ENCODE peak calls at places on chromosomes 3 and 15, in ten cellular contexts. One of them, this sample, is unnamed.

GRCh38 chr15:76341366-76342045 is 4.9 kb downstream of the ISL2 start:
- DNase-seq in lung: no peak
- DNase-seq in IMR-90: no peak
- DNase-seq in HepG2: no peak
- DNase-seq in heart left ventricle: no peak
- DNase-seq in endothelial cell of umbilical vein: no peak
- DNase-seq in fibroblast of villous mesenchyme: no peak
- DNase-seq in right lobe of liver: no peak
- DNase-seq in psoas muscle: no peak
- DNase-seq in GM06990: no peak
- DNase-seq in this sample: no peak

GRCh38 chr3:12681089-12681488 is 17.2 kb upstream of the RAF1 start:
- DNase-seq in IMR-90: no peak
- DNase-seq in endothelial cell of umbilical vein: no peak
- DNase-seq in lung: no peak
- DNase-seq in right lobe of liver: no peak
- DNase-seq in fibroblast of villous mesenchyme: no peak
- DNase-seq in heart left ventricle: no peak
- DNase-seq in HepG2: no peak
- DNase-seq in psoas muscle: no peak
- DNase-seq in GM06990: no peak
- DNase-seq in this sample: no peak

GRCh38 chr15:42736178-42736792 is 643 bp downstream of the CDAN1 start:
- DNase-seq in GM06990: peak; percentile 37
- DNase-seq in IMR-90: no peak
- DNase-seq in right lobe of liver: peak; percentile 30
- DNase-seq in HepG2: no peak
- DNase-seq in heart left ventricle: no peak
- DNase-seq in lung: no peak
- DNase-seq in psoas muscle: no peak
- DNase-seq in fibroblast of villous mesenchyme: peak; percentile 14
- DNase-seq in endothelial cell of umbilical vein: peak; percentile 17
- DNase-seq in this sample: peak; percentile 44

GRCh38 chr3:64343692-64344440 is 118.6 kb upstream of the PRICKLE2 start:
- DNase-seq in IMR-90: peak; percentile 75
- DNase-seq in fibroblast of villous mesenchyme: peak; percentile 75
- DNase-seq in GM06990: no peak
- DNase-seq in heart left ventricle: no peak
- DNase-seq in psoas muscle: no peak
- DNase-seq in HepG2: no peak
- DNase-seq in lung: no peak
- DNase-seq in right lobe of liver: no peak
- DNase-seq in endothelial cell of umbilical vein: peak; percentile 27
- DNase-seq in this sample: no peak

GRCh38 chr3:71862374-71863145 is 77.6 kb upstream of the PROK2 start:
- DNase-seq in right lobe of liver: no peak
- DNase-seq in heart left ventricle: no peak
- DNase-seq in HepG2: no peak
- DNase-seq in psoas muscle: no peak
- DNase-seq in endothelial cell of umbilical vein: no peak
- DNase-seq in IMR-90: no peak
- DNase-seq in GM06990: no peak
- DNase-seq in lung: no peak
- DNase-seq in fibroblast of villous mesenchyme: no peak
- DNase-seq in this sample: no peak

GRCh38 chr3:57755368-57756021 is 614 bp upstream of the SLMAP start:
- DNase-seq in right lobe of liver: peak; percentile 31
- DNase-seq in endothelial cell of umbilical vein: peak; percentile 82
- DNase-seq in lung: no peak
- DNase-seq in IMR-90: peak; percentile 38
- DNase-seq in HepG2: peak; percentile 45
- DNase-seq in heart left ventricle: no peak
- DNase-seq in GM06990: peak; percentile 31
- DNase-seq in psoas muscle: no peak
- DNase-seq in fibroblast of villous mesenchyme: no peak
- DNase-seq in this sample: peak; percentile 78

GRCh38 chr15:66452971-66453580 is 44.5 kb downstream of the SNAPC5 start:
- DNase-seq in psoas muscle: no peak
- DNase-seq in GM06990: no peak
- DNase-seq in HepG2: peak; percentile 72
- DNase-seq in fibroblast of villous mesenchyme: no peak
- DNase-seq in heart left ventricle: no peak
- DNase-seq in lung: no peak
- DNase-seq in IMR-90: no peak
- DNase-seq in endothelial cell of umbilical vein: no peak
- DNase-seq in right lobe of liver: no peak
- DNase-seq in this sample: peak; percentile 35

GRCh38 chr15:99321477-99321876 is 70.2 kb downstream of the LRRC28 start:
- DNase-seq in GM06990: no peak
- DNase-seq in fibroblast of villous mesenchyme: no peak
- DNase-seq in heart left ventricle: no peak
- DNase-seq in right lobe of liver: no peak
- DNase-seq in IMR-90: no peak
- DNase-seq in HepG2: no peak
- DNase-seq in endothelial cell of umbilical vein: no peak
- DNase-seq in lung: no peak
- DNase-seq in psoas muscle: no peak
- DNase-seq in this sample: no peak

GRCh38 chr15:67140078-67140833 is 74.9 kb downstream of the SMAD3 start:
- DNase-seq in fibroblast of villous mesenchyme: no peak
- DNase-seq in lung: no peak
- DNase-seq in endothelial cell of umbilical vein: no peak
- DNase-seq in heart left ventricle: no peak
- DNase-seq in GM06990: peak; percentile 30
- DNase-seq in HepG2: no peak
- DNase-seq in right lobe of liver: no peak
- DNase-seq in psoas muscle: no peak
- DNase-seq in IMR-90: no peak
- DNase-seq in this sample: no peak

GRCh38 chr3:177471733-177472480 is 274.6 kb upstream of the TBL1XR1 start:
- DNase-seq in right lobe of liver: no peak
- DNase-seq in GM06990: no peak
- DNase-seq in lung: no peak
- DNase-seq in heart left ventricle: no peak
- DNase-seq in HepG2: no peak
- DNase-seq in IMR-90: no peak
- DNase-seq in psoas muscle: no peak
- DNase-seq in fibroblast of villous mesenchyme: no peak
- DNase-seq in endothelial cell of umbilical vein: no peak
- DNase-seq in this sample: no peak

GRCh38 chr3:111691293-111691909 is 96.3 kb upstream of the ZBED2 start:
- DNase-seq in psoas muscle: no peak
- DNase-seq in IMR-90: peak; percentile 76
- DNase-seq in GM06990: no peak
- DNase-seq in HepG2: peak; percentile 51
- DNase-seq in lung: no peak
- DNase-seq in fibroblast of villous mesenchyme: peak; percentile 62
- DNase-seq in endothelial cell of umbilical vein: peak; percentile 53
- DNase-seq in right lobe of liver: no peak
- DNase-seq in heart left ventricle: no peak
- DNase-seq in this sample: peak; percentile 34

GRCh38 chr3:27293954-27294353 is 75.2 kb downstream of the NEK10 start:
- DNase-seq in fibroblast of villous mesenchyme: peak; percentile 60
- DNase-seq in psoas muscle: no peak
- DNase-seq in IMR-90: peak; percentile 49
- DNase-seq in heart left ventricle: no peak
- DNase-seq in endothelial cell of umbilical vein: no peak
- DNase-seq in GM06990: no peak
- DNase-seq in right lobe of liver: no peak
- DNase-seq in lung: no peak
- DNase-seq in HepG2: no peak
- DNase-seq in this sample: no peak

GRCh38 chr3:82386656-82387055 is 625.2 kb upstream of the GBE1 start:
- DNase-seq in heart left ventricle: no peak
- DNase-seq in endothelial cell of umbilical vein: no peak
- DNase-seq in GM06990: no peak
- DNase-seq in HepG2: no peak
- DNase-seq in lung: no peak
- DNase-seq in IMR-90: no peak
- DNase-seq in psoas muscle: no peak
- DNase-seq in fibroblast of villous mesenchyme: no peak
- DNase-seq in right lobe of liver: no peak
- DNase-seq in this sample: peak; percentile 4

GRCh38 chr3:82390868-82391267 is 629.4 kb upstream of the GBE1 start:
- DNase-seq in GM06990: no peak
- DNase-seq in endothelial cell of umbilical vein: no peak
- DNase-seq in psoas muscle: no peak
- DNase-seq in fibroblast of villous mesenchyme: no peak
- DNase-seq in IMR-90: no peak
- DNase-seq in heart left ventricle: no peak
- DNase-seq in right lobe of liver: no peak
- DNase-seq in lung: no peak
- DNase-seq in HepG2: no peak
- DNase-seq in this sample: no peak
- H3K4me3 ChIP-seq in GM06990: no peak overlapping the region
- H3K4me3 ChIP-seq in endothelial cell of umbilical vein: no peak overlapping the region
- H3K4me3 ChIP-seq in psoas muscle: no peak overlapping the region
- H3K4me3 ChIP-seq in fibroblast of villous mesenchyme: no peak overlapping the region
- H3K4me3 ChIP-seq in IMR-90: no peak overlapping the region
- H3K4me3 ChIP-seq in heart left ventricle: no peak overlapping the region
- H3K4me3 ChIP-seq in right lobe of liver: no peak overlapping the region
- H3K4me3 ChIP-seq in lung: no peak overlapping the region
- H3K4me3 ChIP-seq in HepG2: no peak overlapping the region
- H3K4me3 ChIP-seq in this sample: no peak overlapping the region

DNA sequence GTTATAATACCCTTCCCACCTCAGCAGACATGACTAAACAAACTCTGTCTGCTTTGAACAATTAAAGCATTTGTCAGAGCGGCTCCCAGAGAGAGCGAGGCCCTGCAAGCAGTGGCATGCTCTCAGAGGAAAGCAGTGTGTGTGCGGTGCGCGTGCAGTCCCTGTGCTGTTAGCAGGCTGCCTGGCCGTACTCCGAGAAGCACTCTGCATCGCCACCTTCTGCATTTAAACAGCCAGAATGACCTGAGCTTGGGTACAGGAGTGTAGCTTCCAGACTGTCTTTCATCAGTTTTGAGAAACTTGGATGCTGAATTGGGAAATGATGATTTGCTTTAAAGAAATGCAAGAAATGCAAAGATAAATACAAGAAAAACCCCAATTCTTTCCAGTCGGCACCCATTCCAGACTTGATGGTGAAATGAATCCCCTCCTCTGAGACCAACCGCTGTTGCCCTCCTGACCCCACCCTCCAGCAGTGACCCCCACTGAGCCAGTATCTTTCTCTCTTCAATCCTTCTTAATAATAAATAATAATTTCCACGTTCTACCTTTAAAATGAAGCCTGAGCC is 113.5 kb downstream of the VGLL4 start:
- DNase-seq in endothelial cell of umbilical vein: no peak
- DNase-seq in right lobe of liver: no peak
- DNase-seq in psoas muscle: no peak
- DNase-seq in heart left ventricle: peak; percentile 47
- DNase-seq in fibroblast of villous mesenchyme: peak; percentile 87
- DNase-seq in lung: no peak
- DNase-seq in IMR-90: peak; percentile 98
- DNase-seq in GM06990: no peak
- DNase-seq in HepG2: peak; percentile 41
- DNase-seq in this sample: no peak
- TF ChIP-seq CTCF in endothelial cell of umbilical vein: no peak
- TF ChIP-seq CTCF in right lobe of liver: no peak
- TF ChIP-seq CTCF in psoas muscle: no peak
- TF ChIP-seq CTCF in heart left ventricle: peak; percentile 26
- TF ChIP-seq CTCF in fibroblast of villous mesenchyme: no peak
- TF ChIP-seq CTCF in lung: no peak
- TF ChIP-seq CTCF in IMR-90: peak; percentile 42
- TF ChIP-seq CTCF in GM06990: no peak
- TF ChIP-seq CTCF in HepG2: peak; percentile 22
- TF ChIP-seq CTCF in this sample: no peak

DNA sequence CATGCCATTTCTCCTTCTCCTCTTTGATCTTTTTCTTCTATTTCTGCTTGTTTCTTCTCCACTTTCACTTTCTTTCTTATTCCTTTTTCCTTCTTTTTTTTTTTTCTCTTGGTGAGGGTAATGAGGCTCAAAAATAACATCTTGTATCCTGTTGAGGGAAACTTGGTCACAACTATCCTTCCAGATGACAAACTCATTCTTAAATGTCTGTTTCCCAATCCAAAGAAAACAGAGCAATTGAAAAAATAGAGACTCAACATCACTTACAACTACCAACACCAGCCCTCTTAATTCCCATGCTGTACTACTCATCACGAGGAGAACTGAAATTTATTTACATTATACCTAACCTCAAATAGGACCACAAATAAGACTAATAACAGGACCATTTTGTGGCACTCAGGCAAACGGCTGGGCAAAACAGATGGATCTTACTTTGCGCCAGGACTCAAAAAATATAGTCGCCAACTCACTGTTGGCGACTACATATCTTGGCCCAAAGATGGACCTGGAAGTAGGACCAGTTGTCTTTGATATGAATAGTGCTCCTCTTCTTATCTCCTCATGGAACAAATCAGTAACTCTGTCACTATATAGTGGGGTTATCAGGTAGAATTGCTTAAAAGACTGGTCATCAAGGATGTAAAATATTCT is 343.9 kb downstream of the ZBTB20 start:
- DNase-seq in right lobe of liver: no peak
- DNase-seq in HepG2: no peak
- DNase-seq in heart left ventricle: no peak
- DNase-seq in IMR-90: no peak
- DNase-seq in endothelial cell of umbilical vein: peak; percentile 7
- DNase-seq in fibroblast of villous mesenchyme: no peak
- DNase-seq in psoas muscle: no peak
- DNase-seq in lung: no peak
- DNase-seq in GM06990: no peak
- DNase-seq in this sample: no peak
- H3K4me3 ChIP-seq in right lobe of liver: no peak overlapping the region
- H3K4me3 ChIP-seq in HepG2: no peak overlapping the region
- H3K4me3 ChIP-seq in heart left ventricle: peak overlapping the region; percentile 8
- H3K4me3 ChIP-seq in IMR-90: no peak overlapping the region
- H3K4me3 ChIP-seq in endothelial cell of umbilical vein: no peak overlapping the region
- H3K4me3 ChIP-seq in fibroblast of villous mesenchyme: no peak overlapping the region
- H3K4me3 ChIP-seq in psoas muscle: no peak overlapping the region
- H3K4me3 ChIP-seq in lung: no peak overlapping the region
- H3K4me3 ChIP-seq in GM06990: no peak overlapping the region
- H3K4me3 ChIP-seq in this sample: no peak overlapping the region

DNA sequence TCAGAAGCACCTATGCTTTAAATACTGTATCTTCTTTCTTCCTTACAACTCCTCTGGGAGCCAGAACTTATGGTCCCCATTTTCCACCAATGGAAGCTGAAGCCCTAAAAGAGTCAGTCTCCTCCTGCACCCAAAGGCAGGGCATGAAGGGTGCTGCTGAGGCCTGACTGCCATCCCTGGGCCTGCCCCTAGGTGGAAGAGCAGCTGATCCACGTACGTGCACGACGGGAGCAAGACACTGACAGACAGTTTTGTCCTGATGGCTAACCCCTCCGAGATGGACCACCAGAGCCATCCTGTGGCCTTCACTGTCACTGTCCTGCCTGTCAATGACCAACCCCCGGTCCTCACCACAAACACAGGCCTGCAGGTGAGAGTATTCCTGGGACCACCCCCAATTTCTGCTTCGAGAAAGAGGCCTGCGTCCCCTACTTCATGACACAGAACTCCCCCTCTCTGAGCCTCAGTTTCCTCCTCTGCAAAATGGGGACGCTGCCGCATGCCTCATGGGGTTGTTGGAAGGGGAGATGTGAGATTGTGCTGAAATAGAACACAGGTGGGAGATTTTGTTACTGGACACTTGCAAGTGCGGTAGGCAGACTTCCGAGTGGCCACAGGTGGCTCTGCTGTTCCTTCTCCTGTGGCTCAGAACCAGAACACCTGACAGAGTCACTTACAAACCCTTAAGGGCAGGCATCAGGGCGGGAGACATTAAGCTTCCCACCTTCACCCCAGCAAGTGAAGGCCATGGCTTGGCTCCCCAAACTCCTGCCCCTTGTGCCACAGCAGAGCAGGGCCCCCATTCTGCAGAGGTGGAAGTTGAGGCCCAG is 175.4 kb downstream of the TBC1D2B start:
- DNase-seq in GM06990: no peak
- DNase-seq in fibroblast of villous mesenchyme: no peak
- DNase-seq in right lobe of liver: no peak
- DNase-seq in heart left ventricle: no peak
- DNase-seq in HepG2: no peak
- DNase-seq in psoas muscle: peak; percentile 23
- DNase-seq in IMR-90: no peak
- DNase-seq in endothelial cell of umbilical vein: no peak
- DNase-seq in lung: no peak
- DNase-seq in this sample: peak; percentile 51
- TF ChIP-seq CTCF in GM06990: peak; percentile 20
- TF ChIP-seq CTCF in fibroblast of villous mesenchyme: peak; percentile 13
- TF ChIP-seq CTCF in right lobe of liver: no peak
- TF ChIP-seq CTCF in heart left ventricle: no peak
- TF ChIP-seq CTCF in HepG2: peak; percentile 13
- TF ChIP-seq CTCF in psoas muscle: no peak
- TF ChIP-seq CTCF in IMR-90: peak; percentile 11
- TF ChIP-seq CTCF in endothelial cell of umbilical vein: no peak
- TF ChIP-seq CTCF in lung: no peak
- TF ChIP-seq CTCF in this sample: peak; percentile 10

This sample was measured in NB4.